ENCODE peak calls at places on chromosomes 2 and 18, in six cellular contexts. C, I, B, W, S and X are unnamed samples. For H3K36me3, the result is how much of the 10 kb centered on the place peaks cover.

GRCh38 chr2:227394403-227394802 is 6.7 kb upstream of the SCYGR1 start:
- DNase-seq in C (no peak), W (no peak), B (no peak), I (no peak), S (no peak), X (no peak)

GRCh38 chr2:106789185-106789584 is 96.8 kb downstream of the ST6GAL2 start:
- DNase-seq in W (no peak), C (no peak), B (no peak), I (no peak), S (no peak), X (no peak)

GRCh38 chr2:235291464-235291863 is 202.4 kb upstream of the AGAP1 start:
- DNase-seq in I (no peak), B (no peak), C (no peak), W (no peak), S (no peak), X (no peak)

GRCh38 chr2:214100488-214100887 is 310.4 kb upstream of the VWC2L start:
- DNase-seq in I (no peak), W (no peak), S (no peak), C (no peak), B (no peak), X (no peak)

GRCh38 chr18:79332601-79333000 is 63.1 kb upstream of the NFATC1 start:
- DNase-seq in I (no peak), W (no peak), S (no peak), C (no peak), B (no peak), X (no peak)

GRCh38 chr2:183868707-183869106 is 729.6 kb upstream of the ZNF804A start:
- DNase-seq in B (no peak), I (no peak), C (no peak), S (no peak), W (no peak), X (no peak)

GRCh38 chr2:191018663-191019119 is 4.7 kb upstream of the STAT1 start:
- DNase-seq in W (no peak), C (no peak), S (no peak), I (no peak), B (no peak), X (no peak)

GRCh38 chr2:225282858-225283693 is 116.4 kb upstream of the NYAP2 start:
- DNase-seq in S (peak), I (no peak), B (no peak), C (no peak), W (no peak), X (no peak)

GRCh38 chr2:38377501-38378258 is 607 bp upstream of the ATL2 start:
- DNase-seq in W (peak), I (peak), B (no peak), C (peak), S (peak), X (no peak)

GRCh38 chr2:12716250-12717190 is at the start of gene TRIB2:
- DNase-seq in I (peak), W (no peak), S (peak), B (peak), C (peak), X (peak)

GRCh38 chr2:74387346-74387745 is 7.2 kb upstream of the DCTN1 start:
- DNase-seq in S (no peak), B (no peak), C (no peak), W (no peak), I (no peak), X (no peak)

GRCh38 chr2:144946263-144946662 is 426.3 kb upstream of the ZEB2 start:
- DNase-seq in I (no peak), S (no peak), W (no peak), B (no peak), C (no peak), X (no peak)

GRCh38 chr2:160257015-160257741 is 57.1 kb upstream of the ITGB6 start:
- DNase-seq in W (no peak), S (no peak), C (peak), I (no peak), B (no peak), X (no peak)

GRCh38 chr2:99852376-99852934 is 289.9 kb downstream of the AFF3 start:
- DNase-seq in C (no peak), B (no peak), I (no peak), S (no peak), W (no peak), X (no peak)

GRCh38 chr2:99710720-99711612 is 221.1 kb upstream of the REV1 start:
- DNase-seq in S (peak), W (no peak), C (no peak), I (no peak), B (no peak), X (no peak)

GRCh38 chr18:3075491-3075890 is 62.5 kb upstream of the LPIN2 start:
- DNase-seq in B (no peak), S (no peak), I (no peak), C (no peak), W (no peak), X (no peak)

GRCh38 chr18:75211002-75211621 is 515 bp downstream of the TSHZ1 start:
- DNase-seq in W (no peak), B (no peak), S (peak), C (no peak), I (no peak), X (peak)

GRCh38 chr2:75064691-75065396 is 106.4 kb downstream of the POLE4 start:
- DNase-seq in B (peak), C (peak), I (no peak), S (peak), W (no peak), X (peak)

GRCh38 chr2:1287427-1287826 is 125.8 kb upstream of the TPO start:
- DNase-seq in W (no peak), S (no peak), B (no peak), I (no peak), C (no peak), X (no peak)

GRCh38 chr2:176518823-176519222 is 249.6 kb downstream of the MTX2 start:
- DNase-seq in C (no peak), W (no peak), B (no peak), I (peak), S (peak), X (no peak)

GRCh38 chr2:74109551-74109950 is 38.2 kb downstream of the BOLA3 start:
- DNase-seq in B (no peak), W (no peak), C (no peak), S (no peak), I (no peak), X (no peak)

GRCh38 chr18:58590827-58591226 is 38.1 kb downstream of the ALPK2 start:
- DNase-seq in C (no peak), S (no peak), W (no peak), I (no peak), B (no peak), X (no peak)

GRCh38 chr2:3222636-3223035 is 155.0 kb downstream of the EIPR1 start:
- DNase-seq in C (no peak), B (peak), W (no peak), I (no peak), S (no peak), X (peak)

GRCh38 chr2:3219536-3219935 is 158.1 kb downstream of the EIPR1 start:
- DNase-seq in C (no peak), B (no peak), W (no peak), S (no peak), I (no peak), X (no peak)

GRCh38 chr2:3229221-3229620 is 148.4 kb downstream of the EIPR1 start:
- DNase-seq in C (no peak), B (no peak), S (no peak), I (no peak), W (no peak), X (no peak)

GRCh38 chr2:3223080-3223923 is 154.3 kb downstream of the EIPR1 start:
- DNase-seq in W (no peak), B (peak), C (no peak), S (no peak), I (no peak), X (peak)

DNA sequence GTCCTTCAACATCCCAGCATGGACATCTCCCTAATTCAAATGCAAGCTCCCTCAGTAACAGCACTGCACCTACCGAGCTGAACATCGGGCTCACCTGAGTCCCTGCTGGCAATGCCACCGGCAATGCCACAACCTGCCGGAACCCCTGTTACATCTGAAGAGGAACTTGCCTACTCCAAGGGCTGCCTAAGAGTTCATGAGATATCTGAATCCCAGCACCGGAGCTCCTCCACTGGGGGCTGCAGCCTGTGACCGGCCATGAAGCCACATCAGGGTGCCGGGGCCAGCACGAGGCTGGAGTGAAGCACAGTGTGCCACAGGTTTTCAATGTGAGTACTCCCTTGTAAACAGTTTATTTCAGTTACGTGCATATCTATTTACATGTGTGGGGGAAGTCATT is 152.9 kb downstream of the EIPR1 start:
- DNase-seq in I (no peak), W (no peak), C (no peak), B (no peak), S (no peak), X (no peak)
- H3K36me3 ChIP-seq in I (under half), W (under half), C (under half), B (under half), S (under half), X (under half)

GRCh38 chr2:153404792-153405191 is 73.8 kb downstream of the RPRM start:
- DNase-seq in W (no peak), C (no peak), I (no peak), B (no peak), S (no peak), X (no peak)

GRCh38 chr2:153405196-153405595 is 73.4 kb downstream of the RPRM start:
- DNase-seq in C (no peak), S (no peak), W (no peak), B (no peak), I (no peak), X (no peak)

GRCh38 chr2:153403937-153404336 is 74.6 kb downstream of the RPRM start:
- DNase-seq in I (no peak), B (no peak), C (no peak), S (no peak), W (no peak), X (no peak)

GRCh38 chr2:153408708-153409107 is 69.9 kb downstream of the RPRM start:
- DNase-seq in C (no peak), I (no peak), S (no peak), B (no peak), W (no peak), X (no peak)
- H3K36me3 ChIP-seq in C (under half), I (under half), S (under half), B (under half), W (under half), X (under half)

DNA sequence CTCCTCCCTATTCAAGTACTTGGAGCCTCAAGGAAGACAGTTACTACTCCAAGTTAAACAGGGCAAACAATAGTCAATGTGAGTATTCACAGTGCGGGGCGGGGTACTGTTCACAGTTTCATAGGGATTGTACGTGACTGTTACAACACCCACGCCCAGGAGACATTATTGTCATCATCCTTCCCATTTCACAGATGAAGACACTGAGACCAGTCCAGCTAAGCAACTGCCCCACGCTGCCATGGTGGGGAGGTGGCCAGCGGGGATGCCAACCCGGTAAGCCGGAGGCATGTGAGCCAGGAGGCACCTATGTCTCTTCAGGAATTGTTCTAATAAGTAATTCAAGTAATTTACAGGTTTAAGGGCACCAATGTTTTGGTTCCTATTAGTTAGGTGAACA is 982 bp downstream of the HJURP start:
- DNase-seq in W (no peak), C (no peak), I (no peak), S (no peak), B (no peak), X (no peak)
- H3K36me3 ChIP-seq in W (under half), C (under half), I (under half), S (under half), B (under half), X (under half)

DNA sequence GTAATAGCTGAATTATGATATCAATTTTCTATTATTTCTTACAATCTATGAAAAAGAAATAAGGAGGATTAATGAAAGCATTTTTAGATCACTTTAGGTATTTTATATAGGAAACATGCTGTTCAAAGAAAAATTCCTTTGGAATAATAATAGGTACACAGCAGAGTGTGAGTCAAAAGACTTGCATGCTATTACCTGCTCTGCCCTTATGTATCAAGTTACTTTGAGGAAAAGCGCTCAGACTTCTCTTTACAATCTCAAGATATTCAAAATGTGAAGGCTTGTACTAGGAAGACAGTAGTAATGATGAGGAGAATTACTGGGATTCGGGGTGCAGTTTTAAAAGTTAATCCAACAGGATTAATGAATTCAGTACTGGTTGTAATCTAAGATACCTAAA is 29.1 kb upstream of the RNU4ATAC start:
- DNase-seq in S (no peak), B (no peak), C (no peak), W (no peak), I (no peak), X (no peak)
- H3K36me3 ChIP-seq in S (under half), B (under half), C (under half), W (under half), I (under half), X (under half)

GRCh38 chr2:151280276-151280675 is 9.2 kb downstream of the NMI start:
- DNase-seq in C (no peak), I (no peak), B (no peak), S (no peak), W (no peak), X (no peak)

GRCh38 chr2:151278487-151278886 is 11.0 kb downstream of the NMI start:
- DNase-seq in B (no peak), S (no peak), W (no peak), I (no peak), C (no peak), X (no peak)

GRCh38 chr2:151277011-151277410 is 12.5 kb downstream of the NMI start:
- DNase-seq in B (no peak), W (no peak), I (no peak), S (no peak), C (no peak), X (no peak)

GRCh38 chr2:151271824-151272223 is 10.2 kb upstream of the RBM43 start:
- DNase-seq in B (no peak), S (no peak), W (no peak), C (no peak), I (no peak), X (no peak)

GRCh38 chr2:151275291-151275690 is 13.6 kb upstream of the RBM43 start:
- DNase-seq in W (no peak), I (no peak), C (no peak), S (no peak), B (no peak), X (no peak)
- H3K36me3 ChIP-seq in W (under half), I (under half), C (under half), S (under half), B (half or more), X (under half)